ENCODE peak calls at places on chromosomes 3 and 15, in five cellular contexts. D is gastrocnemius medialis, T is breast epithelium, G is stomach, P is adrenal gland. E is an unnamed sample.

GRCh38 chr15:101613130-101614000 is 38.8 kb downstream of the TM2D3 start:
- DNase-seq in D (peak; percentile 85), T (peak; percentile 49), G (peak; percentile 81), P (peak; percentile 70), E (no peak)

GRCh38 chr3:64393193-64393592 is 167.9 kb upstream of the PRICKLE2 start:
- DNase-seq in D (no peak), T (no peak), G (no peak), P (no peak), E (no peak)

GRCh38 chr3:39907981-39908380 is 98.6 kb downstream of the MYRIP start:
- DNase-seq in D (no peak), T (no peak), G (no peak), P (peak; percentile 29), E (no peak)

GRCh38 chr3:20057612-20058180 is 17.4 kb downstream of the KAT2B start:
- DNase-seq in D (no peak), T (no peak), G (no peak), P (peak; percentile 13), E (no peak)

GRCh38 chr15:47673343-47673761 is 44.0 kb upstream of the SEMA6D start:
- DNase-seq in D (peak; percentile 4), T (no peak), G (no peak), P (peak; percentile 7), E (no peak)

GRCh38 chr15:75201609-75202250 is at the start of gene C15orf39:
- DNase-seq in D (peak; percentile 23), T (peak; percentile 57), G (peak; percentile 76), P (peak; percentile 69), E (peak; percentile 93)

GRCh38 chr3:123668906-123669305 is 84.1 kb upstream of the HACD2 start:
- DNase-seq in D (no peak), T (no peak), G (no peak), P (no peak), E (no peak)

GRCh38 chr3:107117922-107118576 is 259.2 kb upstream of the CCDC54 start:
- DNase-seq in D (no peak), T (no peak), G (no peak), P (peak; percentile 46), E (peak; percentile 35)

GRCh38 chr15:100457201-100457600 is 71.5 kb downstream of the CERS3 start:
- DNase-seq in D (no peak), T (no peak), G (no peak), P (no peak), E (no peak)

GRCh38 chr3:71961378-71961777 is 176.4 kb upstream of the PROK2 start:
- DNase-seq in D (no peak), T (no peak), G (no peak), P (no peak), E (no peak)

GRCh38 chr15:80679167-80679804 is 15.8 kb upstream of the ABHD17C start:
- DNase-seq in D (no peak), T (peak; percentile 27), G (no peak), P (no peak), E (no peak)

GRCh38 chr3:171284308-171285075 is 175.7 kb downstream of the TNIK start:
- DNase-seq in D (peak; percentile 82), T (no peak), G (no peak), P (peak; percentile 47), E (no peak)

GRCh38 chr3:182855076-182855475 is 61.8 kb downstream of the ATP11B start:
- DNase-seq in D (no peak), T (no peak), G (no peak), P (no peak), E (no peak)

GRCh38 chr3:172312006-172312405 is 136.2 kb downstream of the GHSR start:
- DNase-seq in D (no peak), T (no peak), G (no peak), P (no peak), E (no peak)

GRCh38 chr15:68411735-68412134 is 20.2 kb downstream of the ITGA11 start:
- DNase-seq in D (no peak), T (peak; percentile 3), G (no peak), P (no peak), E (no peak)

GRCh38 chr15:76169013-76169412 is 109.2 kb downstream of the TMEM266 start:
- DNase-seq in D (no peak), T (no peak), G (no peak), P (no peak), E (no peak)

GRCh38 chr3:172911142-172911541 is 160.6 kb downstream of the ECT2 start:
- DNase-seq in D (no peak), T (no peak), G (no peak), P (no peak), E (no peak)

GRCh38 chr3:16849240-16849639 is 35.5 kb upstream of the PLCL2 start:
- DNase-seq in D (peak; percentile 44), T (no peak), G (peak; percentile 65), P (peak; percentile 75), E (peak; percentile 23)

GRCh38 chr3:39146611-39147373 is 6.6 kb downstream of the CSRNP1 start:
- DNase-seq in D (peak; percentile 75), T (peak; percentile 74), G (peak; percentile 79), P (peak; percentile 94), E (peak; percentile 86)

GRCh38 chr3:38002291-38002876 is 11.8 kb downstream of the VILL start:
- DNase-seq in D (no peak), T (no peak), G (peak; percentile 23), P (peak; percentile 6), E (no peak)

GRCh38 chr15:76711351-76711827 is 193.8 kb downstream of the SCAPER start:
- DNase-seq in D (no peak), T (no peak), G (no peak), P (no peak), E (no peak)

GRCh38 chr3:149314807-149315578 is 18.4 kb downstream of the TM4SF18 start:
- DNase-seq in D (no peak), T (no peak), G (no peak), P (no peak), E (no peak)

GRCh38 chr15:69561071-69561784 is 108.6 kb downstream of the RPLP1 start:
- DNase-seq in D (no peak), T (no peak), G (peak; percentile 79), P (no peak), E (no peak)

GRCh38 chr3:29280675-29281264 is at the start of gene RBMS3:
- DNase-seq in D (peak; percentile 85), T (peak; percentile 86), G (peak; percentile 58), P (peak; percentile 92), E (peak; percentile 6)

DNA sequence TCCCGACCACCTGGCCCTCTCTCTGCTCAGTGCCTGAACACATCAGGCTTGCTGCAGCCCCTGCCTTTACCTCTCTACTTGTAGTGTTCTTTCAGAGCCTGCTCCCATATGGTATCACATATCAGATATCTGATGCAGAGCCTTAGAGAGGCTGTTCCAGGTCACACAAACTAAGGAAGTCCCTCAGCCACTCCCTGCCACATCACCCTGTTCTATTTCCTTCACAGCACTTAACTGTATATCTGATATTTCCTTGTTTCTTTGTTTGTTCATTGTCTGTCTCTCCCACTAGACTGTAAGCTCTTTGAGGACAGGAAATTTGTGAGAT is 976 bp upstream of the ALDH1L1 start:
- DNase-seq in D (peak; percentile 32), T (no peak), G (no peak), P (no peak), E (no peak)
- TF ChIP-seq POLR2A in D (no peak), T (no peak), G (no peak), P (no peak), E (no peak)

GRCh38 chr3:190594171-190594570 is 80.3 kb downstream of the IL1RAP start:
- DNase-seq in D (no peak), T (no peak), G (no peak), P (no peak), E (no peak)
- TF ChIP-seq POLR2A in D (no peak), T (no peak), G (no peak), P (no peak), E (no peak)

GRCh38 chr3:194928183-194928736 is 242.6 kb downstream of the FAM43A start:
- DNase-seq in D (no peak), T (no peak), G (no peak), P (no peak), E (no peak)
- TF ChIP-seq POLR2A in D (no peak), T (no peak), G (no peak), P (no peak), E (no peak)

DNA sequence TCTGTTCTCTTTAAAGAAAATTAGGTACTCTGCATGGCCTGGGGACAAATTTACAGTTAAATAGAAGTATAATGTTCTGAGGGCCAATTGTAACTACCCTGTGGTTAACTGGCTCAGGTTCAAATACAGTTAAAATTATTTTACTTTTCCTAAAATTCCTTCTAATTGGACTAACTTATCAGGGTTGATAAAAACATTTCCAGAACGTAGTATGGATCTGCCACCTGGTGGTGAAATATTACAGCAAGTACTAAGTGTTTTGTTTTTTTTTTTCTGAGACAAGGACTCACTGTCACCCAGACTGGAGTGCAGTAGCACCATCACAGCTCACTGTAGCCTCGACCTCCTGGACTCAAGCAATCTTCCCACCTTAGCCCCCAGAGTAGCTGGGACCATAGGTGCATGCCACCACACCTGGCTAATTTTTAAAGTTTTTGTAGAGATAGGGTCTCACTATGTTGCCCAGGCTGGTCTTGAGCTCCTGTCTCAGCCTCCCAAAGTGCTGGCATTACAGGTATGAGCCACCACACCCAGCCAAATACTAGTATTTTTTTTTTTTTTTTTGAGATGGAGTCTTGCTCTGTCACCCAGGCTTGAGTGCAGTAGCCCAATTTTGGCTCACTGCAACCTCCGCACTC is 29.2 kb downstream of the NEO1 start:
- DNase-seq in D (no peak), T (no peak), G (no peak), P (peak; percentile 20), E (peak; percentile 42)
- TF ChIP-seq POLR2A in D (no peak), T (no peak), G (no peak), P (no peak), E (no peak)

DNA sequence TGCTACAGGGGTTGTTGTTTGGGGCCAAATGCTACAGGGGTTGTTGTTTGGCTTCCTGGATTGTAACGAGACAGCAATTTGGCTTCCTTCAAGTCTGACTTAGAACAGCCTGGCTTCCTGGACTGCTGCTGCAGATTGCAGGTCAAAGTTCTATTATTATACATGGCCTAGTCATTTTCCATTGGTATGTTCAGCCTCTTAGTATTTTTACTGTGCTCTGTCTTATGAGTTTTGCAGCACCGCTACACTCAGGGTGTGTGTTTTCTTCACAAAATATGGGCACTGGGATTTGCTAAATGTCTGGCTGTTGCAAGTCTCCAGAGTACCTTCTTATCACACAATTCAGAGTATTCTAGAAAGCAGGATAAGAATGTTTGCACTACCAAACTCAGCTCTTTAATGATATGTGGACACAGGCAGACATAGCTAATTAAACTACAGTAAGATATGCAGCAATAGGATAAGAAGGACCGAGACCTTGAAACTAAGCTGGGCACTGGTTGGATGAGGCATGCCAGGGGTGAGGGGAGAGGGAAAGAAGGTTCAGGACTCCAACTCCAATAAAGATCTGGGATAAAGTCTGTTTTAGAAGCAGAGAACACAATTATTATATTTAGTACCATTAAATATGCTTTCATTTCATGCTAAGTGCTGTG is 203.0 kb upstream of the PDZRN3 start:
- DNase-seq in D (no peak), T (no peak), G (no peak), P (no peak), E (no peak)
- TF ChIP-seq POLR2A in D (no peak), T (no peak), G (no peak), P (no peak), E (no peak)

GRCh38 chr3:115688408-115688807 is 65.1 kb downstream of the GAP43 start:
- DNase-seq in D (no peak), T (no peak), G (no peak), P (no peak), E (no peak)
- TF ChIP-seq POLR2A in D (no peak), T (no peak), G (no peak), P (no peak), E (no peak)

GRCh38 chr15:89630974-89631901 is 24.0 kb downstream of the KIF7 start:
- DNase-seq in D (no peak), T (no peak), G (peak; percentile 21), P (no peak), E (no peak)
- TF ChIP-seq POLR2A in D (no peak), T (no peak), G (no peak), P (no peak), E (no peak)

GRCh38 chr3:150371741-150372254 is 36.3 kb upstream of the TSC22D2 start:
- DNase-seq in D (peak; percentile 33), T (peak; percentile 76), G (peak; percentile 43), P (peak; percentile 72), E (no peak)
- TF ChIP-seq POLR2A in D (no peak), T (no peak), G (no peak), P (peak; percentile 52), E (no peak)

E was measured in erythroblast.